ENCODE peak calls at places on chromosome 13, in six cellular contexts. P is HEK293T, B is A549, I is K562, X is HepG2, E is GM12878. K is an unnamed sample.

GRCh38 chr13:28100149-28101121 is at the start of gene FLT3:
- DNase-seq in B (peak), X (no peak), E (no peak), P (peak), I (peak), K (peak)

GRCh38 chr13:30982911-30983310 is 50.5 kb downstream of the TEX26 start:
- DNase-seq in B (no peak), E (no peak), I (no peak), P (no peak), X (no peak), K (no peak)

GRCh38 chr13:75368167-75368566 is 113.8 kb downstream of the TBC1D4 start:
- DNase-seq in E (no peak), B (no peak), I (no peak), P (no peak), X (no peak), K (peak)

GRCh38 chr13:21668665-21669599 is 1.9 kb upstream of the FGF9 start:
- DNase-seq in P (peak), B (no peak), E (no peak), I (no peak), X (no peak), K (peak)

GRCh38 chr13:51152713-51153112 is 41.6 kb upstream of the C13orf42 start:
- DNase-seq in X (no peak), P (no peak), E (no peak), B (no peak), I (no peak), K (no peak)

GRCh38 chr13:64239372-64239771 is 2823.7 kb upstream of the PCDH20 start:
- DNase-seq in P (no peak), E (no peak), I (no peak), B (no peak), X (no peak), K (peak)

GRCh38 chr13:75251188-75251587 is 230.8 kb downstream of the TBC1D4 start:
- DNase-seq in E (no peak), X (no peak), P (no peak), I (no peak), B (no peak), K (no peak)

GRCh38 chr13:92390217-92390616 is 836.4 kb upstream of the GPC6 start:
- DNase-seq in P (peak), I (no peak), X (no peak), B (no peak), E (no peak), K (no peak)

GRCh38 chr13:77515785-77516184 is 19.7 kb upstream of the SCEL start:
- DNase-seq in E (no peak), I (no peak), X (no peak), B (no peak), P (no peak), K (no peak)

GRCh38 chr13:33110713-33111413 is 94.6 kb downstream of the KL start:
- DNase-seq in E (no peak), I (no peak), B (no peak), X (no peak), P (no peak), K (peak)

GRCh38 chr13:75789451-75790197 is 153.5 kb downstream of the LMO7 start:
- DNase-seq in I (no peak), P (no peak), B (no peak), X (no peak), E (no peak), K (no peak)

GRCh38 chr13:99859178-99860177 is 112.1 kb downstream of the ZIC5 start:
- DNase-seq in E (peak), B (no peak), X (no peak), P (no peak), I (no peak), K (no peak)

GRCh38 chr13:58949646-58950045 is 1214.1 kb downstream of the DIAPH3 start:
- DNase-seq in P (peak), E (no peak), X (no peak), B (no peak), I (no peak), K (no peak)

GRCh38 chr13:43357435-43358065 is 334.2 kb downstream of the DNAJC15 start:
- DNase-seq in B (no peak), I (no peak), P (no peak), E (no peak), X (no peak), K (no peak)

GRCh38 chr13:107585466-107585865 is 629.9 kb downstream of the LIG4 start:
- DNase-seq in I (no peak), B (no peak), E (no peak), X (no peak), P (no peak), K (peak)

GRCh38 chr13:111893071-111893606 is 173.8 kb upstream of the SOX1 start:
- DNase-seq in B (no peak), E (no peak), X (no peak), I (no peak), P (peak), K (no peak)

GRCh38 chr13:49497272-49497671 is 1.5 kb downstream of the PHF11 start:
- DNase-seq in X (no peak), P (no peak), B (no peak), I (no peak), E (no peak), K (no peak)

GRCh38 chr13:24900507-24900906 is 136.5 kb downstream of the RNF17 start:
- DNase-seq in I (no peak), E (no peak), P (no peak), B (no peak), X (no peak), K (no peak)

GRCh38 chr13:27203854-27204253 is 32.2 kb upstream of the USP12 start:
- DNase-seq in I (no peak), B (no peak), P (no peak), E (no peak), X (peak), K (peak)

GRCh38 chr13:57877596-57877995 is 246.1 kb downstream of the PCDH17 start:
- DNase-seq in E (no peak), P (no peak), I (no peak), B (no peak), X (no peak), K (no peak)
- TF ChIP-seq BHLHE40 in E (no peak), P (no peak), I (no peak), B (no peak), X (no peak), K (no peak)

DNA sequence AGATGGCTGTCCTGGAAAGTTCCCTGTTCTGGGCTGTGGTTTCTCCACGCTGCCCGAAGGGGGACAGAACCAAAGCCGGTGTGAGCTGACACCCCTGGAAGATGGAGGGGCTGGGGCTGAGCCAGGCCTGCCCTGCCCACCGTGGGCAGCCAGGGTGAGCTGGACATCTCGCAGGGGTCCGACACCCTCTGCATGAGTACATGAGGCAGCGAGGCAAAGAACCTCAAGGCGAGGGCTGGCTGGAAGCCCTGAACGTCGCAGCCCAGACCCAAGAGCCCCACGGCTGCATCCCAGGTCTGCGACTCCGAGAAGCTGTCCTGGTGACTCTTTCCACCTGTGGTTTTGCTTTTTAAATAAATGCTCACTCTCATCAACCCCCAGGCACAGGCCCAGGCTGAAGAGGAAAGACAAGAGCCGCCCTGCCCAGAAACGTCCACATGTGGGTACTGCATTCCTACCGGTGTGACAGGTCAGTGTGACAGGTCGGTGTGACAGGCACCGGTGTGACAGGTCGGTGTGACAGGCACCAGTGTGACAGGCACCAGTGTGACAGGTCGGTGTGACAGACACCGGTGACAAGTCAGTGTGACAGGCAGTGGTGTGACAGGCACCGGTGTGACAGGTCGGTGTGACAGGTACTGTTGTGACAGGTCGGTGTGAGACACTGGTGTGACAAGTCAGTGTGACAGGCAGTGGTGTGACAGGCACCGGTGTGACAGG is 30.6 kb downstream of the GAS6 start:
- DNase-seq in X (no peak), B (no peak), E (no peak), P (no peak), I (no peak), K (no peak)
- TF ChIP-seq BHLHE40 in X (no peak), B (no peak), E (no peak), P (no peak), I (no peak), K (no peak)

GRCh38 chr13:45670481-45670880 is 31.6 kb upstream of the CBY2 start:
- DNase-seq in E (no peak), P (no peak), I (no peak), B (no peak), X (no peak), K (no peak)

GRCh38 chr13:45678282-45678681 is 23.8 kb upstream of the CBY2 start:
- DNase-seq in E (no peak), I (no peak), B (no peak), P (no peak), X (no peak), K (no peak)

GRCh38 chr13:45674908-45675307 is 27.2 kb upstream of the CBY2 start:
- DNase-seq in I (no peak), X (no peak), E (no peak), B (no peak), P (no peak), K (peak)
- TF ChIP-seq BHLHE40 in I (no peak), X (no peak), E (no peak), B (no peak), P (no peak), K (no peak)

GRCh38 chr13:100984349-100984748 is 309.8 kb upstream of the TMTC4 start:
- DNase-seq in P (no peak), X (no peak), I (no peak), E (no peak), B (no peak), K (no peak)

GRCh38 chr13:100983111-100983510 is 308.5 kb upstream of the TMTC4 start:
- DNase-seq in X (no peak), B (no peak), P (no peak), I (no peak), E (no peak), K (no peak)

GRCh38 chr13:100989424-100989823 is 314.8 kb upstream of the TMTC4 start:
- DNase-seq in P (no peak), I (no peak), E (no peak), B (no peak), X (no peak), K (no peak)

GRCh38 chr13:100987993-100988392 is 313.4 kb upstream of the TMTC4 start:
- DNase-seq in X (no peak), B (no peak), I (no peak), E (no peak), P (no peak), K (peak)

DNA sequence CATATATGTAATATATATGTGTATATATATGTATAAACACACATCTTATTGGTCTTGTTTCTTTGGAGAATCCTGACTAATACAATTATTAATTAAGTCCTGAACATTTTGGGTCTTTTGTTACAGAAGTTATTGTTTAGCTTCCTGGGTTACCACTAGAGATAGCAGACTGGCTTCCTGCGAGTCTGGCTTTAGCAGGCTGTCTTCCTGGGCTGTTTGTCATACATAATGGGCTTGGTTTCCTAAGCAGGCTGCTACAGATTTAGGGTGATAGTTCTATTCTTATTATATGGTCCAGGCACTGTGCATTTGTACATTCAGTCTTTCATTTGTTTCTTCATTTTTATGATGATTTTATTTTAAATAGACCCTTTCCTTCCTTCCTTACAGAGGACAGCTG is 312.0 kb upstream of the TMTC4 start:
- DNase-seq in I (no peak), E (no peak), X (no peak), B (no peak), P (no peak), K (no peak)
- TF ChIP-seq BHLHE40 in I (no peak), E (no peak), X (no peak), B (no peak), P (no peak), K (no peak)

DNA sequence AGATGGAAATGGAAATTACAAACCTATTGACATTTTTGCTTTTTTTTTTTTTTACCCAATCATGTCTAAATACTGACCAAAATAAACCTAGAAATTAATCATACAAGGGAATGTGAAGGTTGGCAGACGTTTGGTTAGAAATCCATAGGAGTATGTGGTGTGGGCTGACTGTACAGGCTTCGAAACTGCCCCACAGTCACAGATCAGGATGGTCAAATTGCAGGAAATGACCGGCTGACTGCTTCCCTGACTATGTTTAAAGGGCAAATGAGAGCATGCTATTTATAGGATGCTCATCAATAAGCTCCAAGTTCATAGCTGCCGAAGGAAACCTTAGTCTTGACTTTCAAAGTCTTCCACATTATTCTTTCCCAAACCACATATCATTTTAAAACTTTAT is 118.4 kb downstream of the COG6 start:
- DNase-seq in P (no peak), X (no peak), I (no peak), E (no peak), B (no peak), K (peak)
- TF ChIP-seq BHLHE40 in P (no peak), X (no peak), I (no peak), E (no peak), B (no peak), K (no peak)

DNA sequence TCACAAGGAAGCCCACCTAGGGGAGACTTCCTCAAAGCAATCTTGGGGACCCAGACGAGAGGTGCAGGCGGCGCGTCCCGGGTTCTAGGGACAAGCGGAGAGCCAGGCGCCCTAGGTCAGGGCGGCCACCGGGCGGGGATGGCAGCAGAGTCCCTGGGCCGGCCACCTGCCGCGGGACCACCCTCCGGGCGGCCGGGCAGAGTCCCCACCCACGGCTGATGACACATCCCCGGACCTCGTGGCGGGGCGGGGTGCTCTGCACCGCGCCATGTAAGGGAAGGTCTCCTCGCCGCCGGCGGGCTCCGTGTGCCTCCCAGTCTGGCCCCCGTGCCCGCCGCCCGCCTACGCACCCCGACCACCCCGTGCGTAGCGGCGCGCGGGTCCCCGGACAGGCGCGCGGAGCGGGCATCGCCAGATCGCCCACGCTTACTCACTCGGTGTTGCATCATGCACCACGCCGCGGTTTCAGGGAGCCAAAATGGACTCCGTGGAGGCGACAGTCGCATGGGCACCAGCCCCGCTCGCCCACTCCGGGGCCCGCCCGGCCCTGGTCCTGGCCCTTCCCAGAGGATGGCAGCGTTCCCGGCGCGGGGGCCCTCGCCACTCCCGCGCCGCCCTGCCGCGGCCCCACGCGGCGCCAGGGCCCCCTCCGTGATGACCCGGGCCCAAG is 643 bp downstream of the SLC7A1 start:
- DNase-seq in X (no peak), E (no peak), I (peak), B (peak), P (peak), K (peak)
- TF ChIP-seq BHLHE40 in X (no peak), E (peak), I (no peak), B (no peak), P (no peak), K (peak)

K was measured in IMR-90.